ENCODE peak calls at places on chromosomes 6 and 20, in six cellular contexts. I is IMR-90, P is H1, G is mesenchymal stem cell, E is neuronal stem cell, O is mesendoderm. J is an unnamed sample.

GRCh38 chr6:107629545-107630147 is 139.7 kb downstream of the SOBP start:
- DNase-seq in E (no peak), P (no peak), G (peak; percentile 20), I (peak; percentile 35), O (no peak), J (no peak)

GRCh38 chr6:159716247-159717086 is 10.8 kb upstream of the WTAP start:
- DNase-seq in O (no peak), E (no peak), I (peak; percentile 98), P (no peak), G (peak; percentile 97), J (peak; percentile 68)

GRCh38 chr20:50478162-50479036 is 31.8 kb upstream of the PTPN1 start:
- DNase-seq in I (peak; percentile 29), E (peak; percentile 15), G (peak; percentile 72), O (peak; percentile 81), P (peak; percentile 79), J (peak; percentile 71)

GRCh38 chr20:16350465-16350864 is 222.8 kb downstream of the KIF16B start:
- DNase-seq in P (no peak), O (no peak), G (no peak), E (no peak), I (peak; percentile 50), J (no peak)

GRCh38 chr6:46751658-46752057 is 4.9 kb downstream of the ANKRD66 start:
- DNase-seq in O (no peak), I (no peak), P (no peak), G (no peak), E (no peak), J (no peak)

GRCh38 chr20:46751856-46752255 is 42.4 kb downstream of the SLC2A10 start:
- DNase-seq in G (no peak), P (no peak), O (peak; percentile 32), I (no peak), E (no peak), J (peak; percentile 84)

GRCh38 chr6:3911614-3912336 is 62.6 kb downstream of the FAM50B start:
- DNase-seq in I (peak; percentile 92), E (no peak), G (peak; percentile 78), P (peak; percentile 39), O (peak; percentile 23), J (no peak)

GRCh38 chr6:119280586-119281163 is 68.9 kb downstream of the MAN1A1 start:
- DNase-seq in G (no peak), I (no peak), E (no peak), O (no peak), P (no peak), J (no peak)

GRCh38 chr6:152575621-152576150 is 61.5 kb downstream of the SYNE1 start:
- DNase-seq in O (peak; percentile 31), P (no peak), G (peak; percentile 43), E (no peak), I (peak; percentile 49), J (peak; percentile 38)

GRCh38 chr6:37809144-37809543 is 10.4 kb upstream of the ZFAND3 start:
- DNase-seq in G (no peak), O (no peak), E (no peak), I (peak; percentile 44), P (no peak), J (no peak)

GRCh38 chr20:44279228-44279627 is 31.8 kb downstream of the FITM2 start:
- DNase-seq in P (no peak), E (no peak), G (no peak), I (peak; percentile 79), O (no peak), J (no peak)

GRCh38 chr20:33373735-33374605 is 27.3 kb downstream of the CDK5RAP1 start:
- DNase-seq in I (peak; percentile 94), O (no peak), P (no peak), E (no peak), G (peak; percentile 97), J (no peak)

GRCh38 chr6:37582309-37582708 is 82.6 kb upstream of the CCDC167 start:
- DNase-seq in P (no peak), I (no peak), O (peak; percentile 34), G (no peak), E (no peak), J (no peak)

GRCh38 chr6:116512155-116512559 is 718 bp downstream of the CALHM5 start:
- DNase-seq in O (no peak), G (peak; percentile 59), P (no peak), I (no peak), E (no peak), J (no peak)

GRCh38 chr6:2687456-2687855 is 63.3 kb downstream of the MYLK4 start:
- DNase-seq in E (no peak), O (peak; percentile 16), G (no peak), I (no peak), P (no peak), J (no peak)

GRCh38 chr6:28053584-28053983 is 26.8 kb upstream of the ZNF165 start:
- DNase-seq in O (no peak), I (no peak), P (no peak), G (no peak), E (no peak), J (no peak)

GRCh38 chr6:95169790-95170189 is 407.5 kb upstream of the MANEA start:
- DNase-seq in O (no peak), E (no peak), I (peak; percentile 28), G (no peak), P (no peak), J (no peak)

GRCh38 chr6:118890997-118891790 is 2.8 kb upstream of the ASF1A start:
- DNase-seq in I (no peak), G (no peak), E (no peak), P (no peak), O (no peak), J (no peak)

GRCh38 chr6:90424580-90424979 is 127.9 kb upstream of the BACH2 start:
- DNase-seq in G (no peak), P (no peak), I (no peak), O (no peak), E (no peak), J (no peak)
- H3K4me3 ChIP-seq in G (no peak overlapping the region), P (no peak overlapping the region), I (no peak overlapping the region), O (no peak overlapping the region), E (no peak overlapping the region), J (no peak overlapping the region)

GRCh38 chr6:113287396-113287795 is 569.7 kb upstream of the MARCKS start:
- DNase-seq in O (no peak), G (no peak), I (no peak), P (no peak), E (no peak), J (no peak)

GRCh38 chr6:113288409-113288808 is 568.7 kb upstream of the MARCKS start:
- DNase-seq in P (no peak), O (no peak), I (no peak), G (no peak), E (no peak), J (no peak)

GRCh38 chr6:113293106-113293505 is 564.0 kb upstream of the MARCKS start:
- DNase-seq in G (no peak), I (no peak), P (no peak), O (no peak), E (no peak), J (no peak)

GRCh38 chr6:113290684-113291083 is 566.5 kb upstream of the MARCKS start:
- DNase-seq in G (no peak), O (no peak), E (no peak), P (no peak), I (no peak), J (no peak)

GRCh38 chr6:113291751-113292445 is 565.2 kb upstream of the MARCKS start:
- DNase-seq in G (no peak), I (peak; percentile 51), O (no peak), E (no peak), P (no peak), J (no peak)
- H3K27ac ChIP-seq in G (no peak overlapping the region), I (no peak overlapping the region), O (no peak overlapping the region), E (no peak overlapping the region), P (no peak overlapping the region), J (no peak overlapping the region)

DNA sequence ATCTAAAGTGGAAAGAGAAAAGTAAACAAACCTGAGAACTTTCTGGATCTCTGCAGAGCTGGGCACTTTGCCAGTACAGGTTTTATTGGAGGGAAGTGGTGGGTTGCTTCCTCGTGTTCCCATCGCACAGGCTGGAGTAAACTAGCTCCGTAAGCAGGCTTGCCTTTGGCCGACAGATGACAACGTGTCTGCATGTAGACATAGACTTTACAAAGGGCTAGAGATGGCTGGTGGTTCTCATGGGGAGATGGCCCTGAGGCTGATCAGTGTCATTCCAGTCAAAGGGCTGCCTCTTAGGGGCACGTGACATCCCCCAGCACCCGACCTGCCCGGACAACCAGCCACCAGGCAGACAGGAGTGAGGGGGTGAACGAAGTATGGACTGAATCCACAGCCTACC is 98.8 kb downstream of the YTHDF1 start:
- DNase-seq in G (no peak), O (no peak), I (no peak), P (no peak), E (no peak), J (no peak)
- H3K23ac ChIP-seq in G (no peak overlapping the region), O (no peak overlapping the region), I (no peak overlapping the region), P (no peak overlapping the region), E (peak overlapping the region; percentile 95), J (no peak overlapping the region)

GRCh38 chr20:64037498-64038213 is 1.7 kb downstream of the C20orf204 start:
- DNase-seq in E (no peak), O (peak; percentile 51), P (no peak), G (no peak), I (no peak), J (no peak)
- H3K4me3 ChIP-seq in E (no peak overlapping the region), O (no peak overlapping the region), P (peak overlapping the region; percentile 27), G (no peak overlapping the region), I (no peak overlapping the region), J (no peak overlapping the region)

GRCh38 chr6:30167101-30167500 is 3.8 kb downstream of the TRIM15 start:
- DNase-seq in O (no peak), P (no peak), G (no peak), E (no peak), I (no peak), J (no peak)

GRCh38 chr6:30164714-30165113 is 1.4 kb downstream of the TRIM15 start:
- DNase-seq in P (no peak), G (no peak), O (no peak), I (no peak), E (no peak), J (no peak)

GRCh38 chr6:30171677-30172471 is 8.5 kb downstream of the TRIM15 start:
- DNase-seq in I (no peak), O (peak; percentile 86), E (peak; percentile 17), P (peak; percentile 74), G (peak; percentile 30), J (no peak)

GRCh38 chr6:30175765-30176164 is 12.4 kb downstream of the TRIM15 start:
- DNase-seq in P (no peak), G (no peak), O (no peak), E (no peak), I (no peak), J (no peak)

GRCh38 chr6:30169658-30170614 is 6.6 kb downstream of the TRIM15 start:
- DNase-seq in E (peak; percentile 38), O (peak; percentile 67), I (peak; percentile 49), G (peak; percentile 62), P (no peak), J (peak; percentile 16)
- H3K27ac ChIP-seq in E (no peak overlapping the region), O (no peak overlapping the region), I (no peak overlapping the region), G (no peak overlapping the region), P (no peak overlapping the region), J (no peak overlapping the region)

GRCh38 chr6:26021350-26022165 is 59.0 kb downstream of the TRIM38 start:
- DNase-seq in P (peak; percentile 80), O (peak; percentile 99), G (peak; percentile 97), I (peak; percentile 93), E (peak; percentile 87), J (peak; percentile 92)

GRCh38 chr6:26019261-26019845 is 56.8 kb downstream of the TRIM38 start:
- DNase-seq in O (no peak), E (no peak), P (no peak), G (no peak), I (no peak), J (no peak)

GRCh38 chr6:26020983-26021349 is 58.4 kb downstream of the TRIM38 start:
- DNase-seq in G (peak; percentile 86), I (peak; percentile 74), E (peak; percentile 63), O (no peak), P (peak; percentile 73), J (peak; percentile 78)

GRCh38 chr6:26022166-26022510 is 59.5 kb downstream of the TRIM38 start:
- DNase-seq in I (peak; percentile 88), P (no peak), G (peak; percentile 93), O (peak; percentile 90), E (no peak), J (peak; percentile 88)

GRCh38 chr6:26020291-26020982 is 57.8 kb downstream of the TRIM38 start:
- DNase-seq in I (peak; percentile 95), O (peak; percentile 95), P (no peak), E (peak; percentile 78), G (peak; percentile 93), J (peak; percentile 82)
- H3K23ac ChIP-seq in I (peak overlapping the region; percentile 39), O (peak overlapping the region; percentile 48), P (no peak overlapping the region), E (peak overlapping the region; percentile 87), G (peak overlapping the region; percentile 3), J (no peak overlapping the region)

J was measured in trophoblast cell.